ENCODE peak calls at places on chromosomes 1 and 21, in ten cellular contexts. A is testis, W is ovary, C is tibial nerve, P is H54, Y is right lobe of liver, B is body of pancreas, V is heart left ventricle, T is suprapubic skin, Q is prostate gland. L is an unnamed sample.

GRCh38 chr1:224846119-224846907 is 83.2 kb upstream of the DNAH14 start:
- DNase-seq in W (no peak), C (no peak), Y (no peak), T (no peak), V (no peak), Q (no peak), A (no peak), B (no peak), P (no peak), L (no peak)

GRCh38 chr1:63966016-63966415 is 192.2 kb downstream of the ROR1 start:
- DNase-seq in V (no peak), W (no peak), Y (no peak), T (no peak), C (no peak), Q (no peak), B (no peak), P (no peak), A (no peak), L (no peak)

GRCh38 chr21:41601573-41602371 is 93.8 kb upstream of the TMPRSS2 start:
- DNase-seq in V (no peak), B (no peak), C (no peak), Y (no peak), T (peak), P (no peak), W (no peak), Q (peak), A (no peak), L (no peak)

GRCh38 chr1:205484985-205485967 is 19.2 kb upstream of the CDK18 start:
- DNase-seq in B (peak), V (peak), A (peak), Y (peak), C (no peak), P (peak), W (peak), Q (peak), T (no peak), L (peak)

GRCh38 chr1:178161516-178161915 is 67.6 kb downstream of the RASAL2 start:
- DNase-seq in B (no peak), C (no peak), P (no peak), W (no peak), A (no peak), T (no peak), Q (no peak), Y (no peak), V (no peak), L (no peak)

GRCh38 chr21:17818158-17819113 is 720 bp downstream of the C21orf91 start:
- DNase-seq in B (peak), T (no peak), V (peak), C (no peak), W (no peak), A (peak), Y (peak), Q (peak), P (peak), L (peak)

GRCh38 chr1:19203440-19203839 is 6.6 kb downstream of the UBR4 start:
- DNase-seq in T (no peak), A (no peak), C (no peak), V (peak), W (no peak), Q (peak), P (peak), B (peak), Y (no peak), L (peak)

GRCh38 chr1:104929280-104929679 is 1179.6 kb downstream of the AMY1C start:
- DNase-seq in C (no peak), P (no peak), V (no peak), B (no peak), T (no peak), W (no peak), Y (no peak), A (no peak), Q (no peak), L (no peak)

GRCh38 chr1:37691497-37692077 is 729 bp upstream of the CDCA8 start:
- DNase-seq in B (peak), Y (peak), P (no peak), W (peak), V (peak), T (no peak), A (peak), Q (peak), C (peak), L (peak)

GRCh38 chr1:67677925-67678324 is 7.1 kb upstream of the GADD45A start:
- DNase-seq in C (no peak), A (no peak), V (no peak), Q (no peak), W (no peak), T (no peak), Y (no peak), P (no peak), B (no peak), L (no peak)

GRCh38 chr1:220528049-220528678 is at the start of gene MARK1:
- DNase-seq in W (peak), Y (peak), Q (peak), C (peak), P (peak), V (peak), B (peak), A (peak), T (peak), L (no peak)

GRCh38 chr1:213745451-213745850 is 242.3 kb upstream of the PROX1 start:
- DNase-seq in W (no peak), T (no peak), Q (no peak), V (no peak), C (no peak), B (no peak), P (no peak), A (no peak), Y (no peak), L (no peak)

GRCh38 chr1:26799479-26800133 is 11.9 kb downstream of the PIGV start:
- DNase-seq in Y (peak), P (peak), Q (peak), W (peak), C (no peak), V (peak), T (no peak), A (peak), B (no peak), L (no peak)

GRCh38 chr1:1197551-1198422 is 8.6 kb downstream of the TNFRSF18 start:
- DNase-seq in Q (no peak), W (peak), C (no peak), Y (peak), V (peak), P (no peak), T (no peak), B (no peak), A (no peak), L (no peak)

GRCh38 chr1:119873166-119874025 is 22.9 kb downstream of the ADAM30 start:
- DNase-seq in C (no peak), T (no peak), B (no peak), Q (no peak), V (no peak), W (no peak), P (no peak), Y (no peak), A (peak), L (peak)

GRCh38 chr1:228007054-228007800 is 429 bp downstream of the WNT3A start:
- DNase-seq in C (no peak), W (no peak), A (no peak), T (peak), Q (no peak), P (no peak), V (no peak), B (peak), Y (peak), L (no peak)

GRCh38 chr1:181778630-181779285 is 282.8 kb downstream of the ZNF648 start:
- DNase-seq in Q (no peak), A (no peak), V (no peak), C (no peak), T (no peak), W (no peak), Y (no peak), P (no peak), B (peak), L (no peak)

GRCh38 chr1:181669209-181669608 is 185.9 kb downstream of the CACNA1E start:
- DNase-seq in T (no peak), V (no peak), A (no peak), Q (no peak), Y (no peak), B (no peak), W (no peak), C (no peak), P (no peak), L (no peak)

GRCh38 chr1:14345925-14346550 is 252.4 kb upstream of the KAZN start:
- DNase-seq in W (no peak), B (no peak), Q (no peak), T (no peak), V (no peak), Y (no peak), C (no peak), A (no peak), P (peak), L (no peak)

GRCh38 chr1:44318097-44319088 is 36.7 kb downstream of the ERI3 start:
- DNase-seq in B (peak), Q (no peak), W (no peak), P (peak), V (no peak), Y (no peak), A (peak), T (no peak), C (no peak), L (peak)

GRCh38 chr1:173406783-173407230 is 70.3 kb upstream of the PRDX6 start:
- DNase-seq in Y (no peak), C (no peak), B (no peak), P (no peak), V (no peak), W (no peak), A (no peak), T (no peak), Q (no peak), L (no peak)
- TF ChIP-seq POLR2A in Y (no peak), C (no peak), B (no peak), P (no peak), V (no peak), W (no peak), A (no peak), T (no peak), Q (no peak), L (no peak)

DNA sequence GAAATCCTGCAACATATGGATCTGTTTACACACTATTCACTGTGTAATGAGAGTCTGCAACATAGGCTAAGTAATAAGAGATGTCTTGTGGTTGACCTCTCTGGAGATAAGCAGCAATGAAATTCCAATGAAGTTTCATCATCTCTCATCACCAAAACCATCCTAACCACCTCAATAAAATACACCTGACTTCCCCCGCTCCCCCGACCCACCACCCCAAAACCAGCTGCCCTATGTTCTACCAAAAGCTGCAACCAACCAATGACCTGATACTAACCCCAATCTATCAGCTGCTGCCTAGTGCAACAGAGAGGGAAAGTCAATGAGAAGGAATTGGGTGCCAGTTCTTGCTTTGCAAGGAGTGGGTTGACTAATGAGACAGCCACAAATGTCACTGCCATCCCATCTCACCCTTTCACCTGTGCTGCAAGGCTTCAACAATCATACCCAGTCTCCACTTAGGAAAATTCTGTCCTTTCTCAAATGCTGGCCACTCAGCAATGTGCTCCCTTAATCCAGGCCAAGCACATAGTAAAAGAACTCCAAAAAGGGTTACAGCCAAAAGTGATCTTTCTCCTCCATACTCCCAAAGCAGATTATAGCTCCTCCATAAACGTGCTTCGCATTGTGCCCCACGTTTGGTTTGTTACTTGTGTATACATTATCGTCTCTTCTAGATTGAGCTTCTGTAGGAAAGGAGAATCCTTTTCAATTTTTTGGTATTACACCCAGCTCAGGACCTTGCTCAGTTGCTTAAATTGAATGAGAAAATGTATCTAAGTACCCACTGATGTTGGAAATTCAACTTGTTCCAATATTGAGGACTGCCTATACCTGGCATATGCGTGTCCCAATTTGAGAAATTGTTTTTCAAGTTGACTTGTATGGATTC is 29.0 kb downstream of the MRPL39 start:
- DNase-seq in Y (no peak), Q (no peak), V (no peak), A (no peak), W (no peak), C (no peak), P (no peak), B (no peak), T (no peak), L (peak)
- TF ChIP-seq POLR2A in Y (no peak), Q (no peak), V (no peak), A (no peak), W (no peak), C (no peak), P (no peak), B (no peak), T (no peak), L (no peak)

GRCh38 chr1:112397051-112397471 is 1.0 kb downstream of the CTTNBP2NL start:
- DNase-seq in W (no peak), B (no peak), Q (no peak), T (no peak), C (no peak), A (no peak), P (no peak), V (no peak), Y (no peak), L (no peak)
- TF ChIP-seq POLR2A in W (no peak), B (no peak), Q (no peak), T (no peak), C (no peak), A (no peak), P (no peak), V (no peak), Y (no peak), L (no peak)

GRCh38 chr21:46366966-46367365 is 43.0 kb downstream of the PCNT start:
- DNase-seq in T (no peak), Y (no peak), C (no peak), Q (no peak), W (no peak), B (no peak), V (no peak), P (no peak), A (no peak), L (no peak)
- TF ChIP-seq POLR2A in T (no peak), Y (no peak), C (no peak), Q (no peak), W (no peak), B (no peak), V (no peak), P (no peak), A (no peak), L (no peak)

GRCh38 chr1:84688461-84689061 is 1.7 kb downstream of the SSX2IP start:
- DNase-seq in T (no peak), Q (no peak), Y (no peak), C (no peak), B (no peak), V (no peak), P (no peak), W (no peak), A (no peak), L (peak)
- TF ChIP-seq POLR2A in T (no peak), Q (no peak), Y (no peak), C (no peak), B (no peak), V (no peak), P (no peak), W (no peak), A (no peak), L (peak)

GRCh38 chr1:113389356-113389952 is 861 bp upstream of the MAGI3 start:
- DNase-seq in V (no peak), A (no peak), T (no peak), Q (no peak), P (no peak), C (no peak), B (peak), W (no peak), Y (no peak), L (no peak)
- TF ChIP-seq POLR2A in V (no peak), A (no peak), T (no peak), Q (no peak), P (no peak), C (no peak), B (no peak), W (no peak), Y (no peak), L (no peak)

GRCh38 chr1:52928083-52928404 is 968 bp downstream of the SCP2 start:
- DNase-seq in Y (no peak), V (no peak), A (peak), T (no peak), Q (no peak), B (peak), P (no peak), C (no peak), W (no peak), L (no peak)

GRCh38 chr1:52926864-52927218 is 235 bp upstream of the SCP2 start:
- DNase-seq in Y (no peak), V (no peak), W (no peak), Q (no peak), C (no peak), T (no peak), P (no peak), B (no peak), A (no peak), L (no peak)

GRCh38 chr1:52929019-52929418 is 1.9 kb downstream of the SCP2 start:
- DNase-seq in P (no peak), Y (no peak), C (no peak), W (no peak), Q (no peak), B (no peak), T (no peak), A (no peak), V (no peak), L (no peak)

GRCh38 chr1:52925571-52926005 is 1.5 kb upstream of the SCP2 start:
- DNase-seq in B (peak), Q (no peak), Y (no peak), A (peak), P (no peak), W (peak), C (no peak), T (no peak), V (no peak), L (no peak)

DNA sequence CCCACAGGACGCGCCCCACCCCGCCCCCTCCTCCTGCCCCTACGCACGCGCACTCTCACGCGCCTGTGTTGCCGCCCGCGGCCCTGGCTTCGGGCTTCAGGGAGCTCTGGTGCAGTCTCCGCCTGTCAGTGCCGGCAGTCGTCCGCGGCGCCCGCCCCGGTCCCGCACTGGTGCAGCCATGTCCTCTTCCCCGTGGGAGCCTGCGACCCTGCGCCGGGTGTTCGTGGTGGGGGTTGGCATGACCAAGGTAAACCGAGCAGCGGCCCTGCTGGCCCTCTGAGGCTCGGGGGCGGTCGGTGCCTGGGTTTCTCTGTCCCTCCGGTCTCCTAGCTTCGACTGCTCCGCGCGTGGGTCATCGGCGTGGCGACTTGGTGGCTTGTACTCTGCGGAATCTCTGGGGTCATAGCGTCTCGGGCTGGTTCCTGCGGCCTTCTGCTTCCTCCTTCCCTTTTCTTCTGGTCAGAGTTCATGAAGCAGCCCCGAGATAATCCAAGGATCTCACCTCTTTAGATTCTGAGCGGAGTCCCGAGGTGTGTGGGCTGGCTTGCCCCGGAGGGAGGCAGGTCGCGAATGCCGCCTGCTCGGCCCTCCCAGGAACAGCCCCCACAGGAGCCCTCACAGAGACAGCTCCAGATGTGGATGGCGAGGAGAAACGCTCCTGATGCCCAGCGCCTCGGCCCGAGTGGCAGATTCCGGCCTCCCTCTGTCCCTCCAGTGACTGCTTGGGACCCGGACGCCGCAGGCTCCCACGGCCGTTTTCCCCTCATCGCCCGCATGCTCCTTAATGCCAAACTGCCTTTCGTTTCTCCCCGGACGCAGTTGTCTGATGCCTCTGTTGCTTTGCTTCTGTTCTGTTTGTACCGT is at the start of gene SCP2:
- DNase-seq in P (peak), T (peak), V (peak), C (peak), Q (peak), A (peak), B (peak), W (peak), Y (peak), L (peak)
- TF ChIP-seq POLR2A in P (peak), T (peak), V (no peak), C (no peak), Q (peak), A (no peak), B (peak), W (peak), Y (peak), L (no peak)

GRCh38 chr1:93448292-93448982 is 519 bp downstream of the FNBP1L start:
- DNase-seq in B (peak), Q (peak), Y (peak), V (peak), T (no peak), C (no peak), A (peak), W (peak), P (peak), L (peak)
- TF ChIP-seq POLR2A in B (no peak), Q (no peak), Y (no peak), V (no peak), T (no peak), C (no peak), A (no peak), W (no peak), P (no peak), L (peak)

DNA sequence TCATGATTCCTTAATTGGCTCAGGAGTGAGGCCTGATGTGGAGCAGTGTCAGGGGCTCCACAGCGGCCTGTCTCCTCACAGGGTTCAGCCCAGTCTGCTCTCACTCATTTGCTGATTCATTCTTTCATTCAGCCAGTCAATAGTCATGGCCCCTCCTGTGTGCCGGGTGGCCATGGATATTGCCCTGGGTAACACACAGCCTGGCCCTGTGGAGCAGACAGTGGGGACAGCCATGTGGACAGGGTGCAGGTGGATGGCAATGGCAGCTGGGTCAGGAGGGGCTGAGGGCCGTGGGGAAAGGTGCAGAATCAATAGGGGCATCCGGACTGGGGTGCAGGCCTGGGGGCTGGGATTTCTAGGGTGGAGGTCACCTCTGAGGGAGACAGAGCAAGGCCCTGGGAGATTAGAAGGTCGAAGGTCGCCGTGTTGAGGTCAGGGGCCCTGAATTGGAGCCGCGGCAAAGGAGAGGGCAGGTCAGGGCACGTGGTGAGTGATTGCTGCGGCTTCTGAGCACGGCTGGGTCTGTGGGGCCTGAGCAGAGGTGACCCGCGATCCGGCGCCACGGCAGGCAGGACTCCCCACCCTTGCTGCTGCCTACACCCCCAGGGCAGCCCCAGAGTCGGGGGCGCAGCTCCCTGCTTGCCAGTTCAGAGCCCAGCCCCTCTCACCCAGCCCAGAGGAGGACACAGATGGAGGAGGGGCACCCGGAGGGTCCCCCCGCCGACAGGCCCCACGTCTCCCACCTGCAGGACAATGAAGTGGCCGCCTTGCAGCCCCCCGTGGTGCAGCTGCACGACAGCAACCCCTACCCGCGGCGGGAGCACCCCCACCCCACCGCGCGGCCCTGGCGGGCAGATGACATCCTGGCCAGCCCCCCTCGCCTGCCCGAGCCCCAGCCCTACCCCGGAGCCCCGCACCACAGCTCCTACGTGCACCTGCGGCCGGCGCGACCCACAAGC is 33.4 kb downstream of the SLC19A1 start:
- DNase-seq in Y (peak), W (peak), C (no peak), P (peak), V (peak), T (peak), Q (no peak), A (no peak), B (no peak), L (no peak)
- TF ChIP-seq POLR2A in Y (no peak), W (no peak), C (no peak), P (no peak), V (no peak), T (no peak), Q (no peak), A (no peak), B (no peak), L (no peak)

L was measured in erythroblast.